ENCODE peak calls at places on chromosomes 6 and 20, in eight cellular contexts. N, Q, F, L, P, O, V and S are unnamed samples.

GRCh38 chr6:84774174-84775158 is 10.1 kb upstream of the TBX18 start:
- DNase-seq in Q (peak; percentile 74), O (no peak), N (no peak), L (no peak), F (peak; percentile 63), P (no peak), V (no peak), S (no peak)

GRCh38 chr20:9223296-9223695 is 154.4 kb downstream of the PLCB4 start:
- DNase-seq in P (no peak), O (no peak), V (no peak), L (no peak), Q (no peak), F (no peak), N (no peak), S (no peak)

GRCh38 chr20:47865451-47865850 is 80.2 kb upstream of the SULF2 start:
- DNase-seq in Q (no peak), F (no peak), O (no peak), V (no peak), N (no peak), P (no peak), L (no peak), S (no peak)

GRCh38 chr6:25896252-25896651 is 22.2 kb upstream of the SLC17A3 start:
- DNase-seq in V (no peak), L (no peak), Q (no peak), P (no peak), O (no peak), N (no peak), F (no peak), S (no peak)

GRCh38 chr6:36752187-36752885 is 54.7 kb downstream of the RAB44 start:
- DNase-seq in F (no peak), P (no peak), V (no peak), O (no peak), N (no peak), Q (no peak), L (no peak), S (no peak)

GRCh38 chr6:138242987-138243592 is 24.8 kb upstream of the PBOV1 start:
- DNase-seq in L (no peak), Q (no peak), F (no peak), P (peak; percentile 23), N (no peak), O (no peak), V (no peak), S (no peak)

GRCh38 chr6:109979033-109979921 is 1.2 kb downstream of the GPR6 start:
- DNase-seq in Q (no peak), F (no peak), V (no peak), O (no peak), L (no peak), P (no peak), N (peak; percentile 15), S (no peak)

GRCh38 chr20:64142546-64142945 is 21.7 kb upstream of the MYT1 start:
- DNase-seq in N (no peak), V (no peak), Q (no peak), L (no peak), O (no peak), P (peak; percentile 1), F (no peak), S (peak; percentile 36)

GRCh38 chr20:48722002-48722731 is 105.6 kb downstream of the PREX1 start:
- DNase-seq in V (no peak), O (no peak), P (no peak), L (no peak), F (no peak), Q (peak; percentile 84), N (no peak), S (no peak)

GRCh38 chr20:58623579-58624473 is 27.3 kb upstream of the STX16 start:
- DNase-seq in O (peak; percentile 67), L (no peak), P (no peak), V (peak; percentile 74), Q (peak; percentile 96), F (peak; percentile 99), N (peak; percentile 69), S (no peak)

GRCh38 chr6:154981071-154981373 is 14.1 kb upstream of the TIAM2 start:
- DNase-seq in O (no peak), L (no peak), Q (no peak), N (no peak), P (no peak), F (no peak), V (no peak), S (no peak)

GRCh38 chr20:18739785-18740184 is 73.8 kb upstream of the SCP2D1 start:
- DNase-seq in O (peak; percentile 12), L (no peak), F (peak; percentile 8), V (no peak), N (no peak), P (no peak), Q (peak; percentile 62), S (no peak)

GRCh38 chr20:61499859-61500258 is 247.8 kb downstream of the CDH4 start:
- DNase-seq in N (no peak), F (no peak), V (peak; percentile 13), P (peak; percentile 1), O (no peak), L (no peak), Q (peak; percentile 33), S (no peak)

GRCh38 chr6:156024339-156024738 is 568.7 kb upstream of the NOX3 start:
- DNase-seq in N (no peak), Q (no peak), O (no peak), P (no peak), L (no peak), V (no peak), F (no peak), S (no peak)

GRCh38 chr6:41155132-41155805 is 1.1 kb upstream of the TREML1 start:
- DNase-seq in F (no peak), Q (no peak), O (no peak), L (no peak), V (no peak), P (no peak), N (no peak), S (no peak)

GRCh38 chr20:34293589-34293988 is 9.6 kb downstream of the AHCY start:
- DNase-seq in P (no peak), F (no peak), N (no peak), Q (no peak), L (no peak), V (no peak), O (no peak), S (no peak)

GRCh38 chr20:19973920-19974620 is 43.1 kb upstream of the NAA20 start:
- DNase-seq in N (peak; percentile 58), L (no peak), F (peak; percentile 73), O (no peak), Q (peak; percentile 79), P (no peak), V (peak; percentile 30), S (no peak)

GRCh38 chr20:32537657-32538525 is 47.2 kb downstream of the NOL4L start:
- DNase-seq in O (no peak), V (peak; percentile 38), Q (no peak), P (no peak), F (no peak), N (no peak), L (peak; percentile 23), S (no peak)

GRCh38 chr20:16273812-16274560 is 299.3 kb downstream of the KIF16B start:
- DNase-seq in N (no peak), F (no peak), P (no peak), O (no peak), Q (no peak), V (no peak), L (no peak), S (no peak)

GRCh38 chr6:107488875-107489635 is 862 bp upstream of the SOBP start:
- DNase-seq in P (peak; percentile 24), L (peak; percentile 29), O (peak; percentile 57), Q (peak; percentile 33), N (peak; percentile 36), F (peak; percentile 68), V (peak; percentile 9), S (peak; percentile 66)

GRCh38 chr6:25027221-25027916 is 91.6 kb upstream of the RIPOR2 start:
- DNase-seq in N (no peak), L (peak; percentile 79), O (no peak), V (no peak), P (no peak), F (no peak), Q (no peak), S (peak; percentile 92)

GRCh38 chr6:34243901-34244884 is 4.6 kb downstream of the SMIM29 start:
- DNase-seq in O (peak; percentile 13), V (peak; percentile 86), N (peak; percentile 52), F (peak; percentile 98), Q (peak; percentile 96), P (no peak), L (peak; percentile 76), S (peak; percentile 87)

GRCh38 chr20:47773381-47773786 is 11.9 kb downstream of the SULF2 start:
- DNase-seq in L (no peak), F (no peak), P (no peak), Q (peak; percentile 7), V (no peak), N (no peak), O (no peak), S (no peak)

GRCh38 chr6:1285589-1286340 is 26.1 kb upstream of the FOXQ1 start:
- DNase-seq in L (no peak), F (no peak), Q (peak; percentile 32), N (peak; percentile 3), P (no peak), O (no peak), V (no peak), S (no peak)

GRCh38 chr6:30970946-30971345 is 12.6 kb upstream of the MUC21 start:
- DNase-seq in P (peak; percentile 21), F (no peak), V (no peak), Q (no peak), L (no peak), N (no peak), O (no peak), S (no peak)

GRCh38 chr6:32298632-32299336 is 72.9 kb downstream of the TSBP1 start:
- DNase-seq in L (no peak), V (no peak), O (no peak), Q (peak; percentile 63), N (no peak), F (no peak), P (no peak), S (no peak)

GRCh38 chr6:55069132-55069781 is 105.1 kb upstream of the HCRTR2 start:
- DNase-seq in P (peak; percentile 66), N (peak; percentile 0), L (no peak), F (no peak), V (peak; percentile 79), Q (peak; percentile 61), O (peak; percentile 22), S (no peak)

GRCh38 chr20:51532577-51533191 is 9.8 kb downstream of the NFATC2 start:
- DNase-seq in O (no peak), P (no peak), V (no peak), Q (no peak), L (no peak), N (peak; percentile 32), F (peak; percentile 62), S (peak; percentile 64)

GRCh38 chr6:142893088-142893487 is 51.9 kb downstream of the HIVEP2 start:
- DNase-seq in V (no peak), N (no peak), O (no peak), L (no peak), F (no peak), P (no peak), Q (peak; percentile 66), S (no peak)